ENCODE peak calls at places on chromosomes 12 and 14, in four cellular contexts. One of them, this sample, is unnamed. For H3K4me1 and H3K27me3, the result is how much of the 10 kb centered on the place peaks cover.

GRCh38 chr12:18753481-18754117 is 15.7 kb downstream of the CAPZA3 start:
- DNase-seq in tibial nerve: no peak
- DNase-seq in effector memory CD4-positive, alpha-beta T cell: no peak
- DNase-seq in Peyer's patch: no peak
- DNase-seq in this sample: no peak

GRCh38 chr12:106227641-106228319 is 20.0 kb downstream of the CKAP4 start:
- DNase-seq in tibial nerve: no peak
- DNase-seq in effector memory CD4-positive, alpha-beta T cell: peak
- DNase-seq in Peyer's patch: no peak
- DNase-seq in this sample: peak

GRCh38 chr12:80939231-80939950 is 1.7 kb upstream of the LIN7A start:
- DNase-seq in Peyer's patch: no peak
- DNase-seq in tibial nerve: no peak
- DNase-seq in effector memory CD4-positive, alpha-beta T cell: no peak
- DNase-seq in this sample: no peak

GRCh38 chr12:95143784-95144205 is 70.4 kb upstream of the NR2C1 start:
- DNase-seq in Peyer's patch: no peak
- DNase-seq in effector memory CD4-positive, alpha-beta T cell: no peak
- DNase-seq in tibial nerve: no peak
- DNase-seq in this sample: no peak

GRCh38 chr14:89391123-89391522 is 25.9 kb downstream of the FOXN3 start:
- DNase-seq in Peyer's patch: no peak
- DNase-seq in tibial nerve: no peak
- DNase-seq in effector memory CD4-positive, alpha-beta T cell: no peak
- DNase-seq in this sample: no peak

GRCh38 chr12:110908377-110909136 is 11.8 kb downstream of the MYL2 start:
- DNase-seq in tibial nerve: no peak
- DNase-seq in Peyer's patch: no peak
- DNase-seq in effector memory CD4-positive, alpha-beta T cell: no peak
- DNase-seq in this sample: no peak

GRCh38 chr14:101824339-101824727 is 62.8 kb downstream of the PPP2R5C start:
- DNase-seq in Peyer's patch: no peak
- DNase-seq in tibial nerve: no peak
- DNase-seq in effector memory CD4-positive, alpha-beta T cell: no peak
- DNase-seq in this sample: no peak

GRCh38 chr12:67427336-67427735 is 158.2 kb downstream of the CAND1 start:
- DNase-seq in effector memory CD4-positive, alpha-beta T cell: no peak
- DNase-seq in tibial nerve: no peak
- DNase-seq in Peyer's patch: no peak
- DNase-seq in this sample: no peak

GRCh38 chr12:51025182-51025747 is 919 bp downstream of the SLC11A2 start:
- DNase-seq in tibial nerve: no peak
- DNase-seq in Peyer's patch: no peak
- DNase-seq in effector memory CD4-positive, alpha-beta T cell: no peak
- DNase-seq in this sample: no peak

GRCh38 chr12:6915023-6915788 is 826 bp downstream of the ENO2 start:
- DNase-seq in effector memory CD4-positive, alpha-beta T cell: no peak
- DNase-seq in Peyer's patch: no peak
- DNase-seq in tibial nerve: peak
- DNase-seq in this sample: no peak

GRCh38 chr12:12974211-12974610 is 22.2 kb upstream of the GPRC5D start:
- DNase-seq in Peyer's patch: no peak
- DNase-seq in effector memory CD4-positive, alpha-beta T cell: no peak
- DNase-seq in tibial nerve: no peak
- DNase-seq in this sample: no peak

GRCh38 chr14:104545151-104545931 is 34.2 kb upstream of the C14orf180 start:
- DNase-seq in Peyer's patch: peak
- DNase-seq in tibial nerve: no peak
- DNase-seq in effector memory CD4-positive, alpha-beta T cell: no peak
- DNase-seq in this sample: no peak

GRCh38 chr12:111785651-111786050 is 18.9 kb downstream of the ALDH2 start:
- DNase-seq in tibial nerve: no peak
- DNase-seq in Peyer's patch: no peak
- DNase-seq in effector memory CD4-positive, alpha-beta T cell: no peak
- DNase-seq in this sample: no peak

GRCh38 chr12:66661357-66661756 is 17.5 kb downstream of the GRIP1 start:
- DNase-seq in tibial nerve: no peak
- DNase-seq in effector memory CD4-positive, alpha-beta T cell: no peak
- DNase-seq in Peyer's patch: no peak
- DNase-seq in this sample: no peak

GRCh38 chr14:95609398-95609990 is 74.6 kb downstream of the GLRX5 start:
- DNase-seq in tibial nerve: no peak
- DNase-seq in Peyer's patch: no peak
- DNase-seq in effector memory CD4-positive, alpha-beta T cell: no peak
- DNase-seq in this sample: no peak

GRCh38 chr14:51242545-51243490 is 2.8 kb downstream of the TMX1 start:
- DNase-seq in effector memory CD4-positive, alpha-beta T cell: no peak
- DNase-seq in Peyer's patch: no peak
- DNase-seq in tibial nerve: no peak
- DNase-seq in this sample: no peak

GRCh38 chr14:102096569-102097188 is 9.8 kb upstream of the HSP90AA1 start:
- DNase-seq in effector memory CD4-positive, alpha-beta T cell: peak
- DNase-seq in tibial nerve: peak
- DNase-seq in Peyer's patch: peak
- DNase-seq in this sample: peak

GRCh38 chr12:109875572-109876131 is 4.7 kb downstream of the GLTP start:
- DNase-seq in Peyer's patch: peak
- DNase-seq in effector memory CD4-positive, alpha-beta T cell: no peak
- DNase-seq in tibial nerve: no peak
- DNase-seq in this sample: no peak

GRCh38 chr12:31859232-31859977 is 99.8 kb upstream of the RESF1 start:
- DNase-seq in tibial nerve: no peak
- DNase-seq in Peyer's patch: no peak
- DNase-seq in effector memory CD4-positive, alpha-beta T cell: no peak
- DNase-seq in this sample: no peak

GRCh38 chr14:23023500-23024152 is 11.1 kb downstream of the PSMB5 start:
- DNase-seq in tibial nerve: no peak
- DNase-seq in Peyer's patch: no peak
- DNase-seq in effector memory CD4-positive, alpha-beta T cell: no peak
- DNase-seq in this sample: no peak

GRCh38 chr12:120264511-120265202 is 873 bp downstream of the PXN start:
- DNase-seq in Peyer's patch: no peak
- DNase-seq in tibial nerve: no peak
- DNase-seq in effector memory CD4-positive, alpha-beta T cell: no peak
- DNase-seq in this sample: no peak

GRCh38 chr12:41250748-41251147 is 62.6 kb downstream of the PDZRN4 start:
- DNase-seq in Peyer's patch: no peak
- DNase-seq in tibial nerve: peak
- DNase-seq in effector memory CD4-positive, alpha-beta T cell: no peak
- DNase-seq in this sample: no peak

GRCh38 chr12:104551313-104551931 is 94.7 kb downstream of the CHST11 start:
- DNase-seq in effector memory CD4-positive, alpha-beta T cell: no peak
- DNase-seq in tibial nerve: no peak
- DNase-seq in Peyer's patch: no peak
- DNase-seq in this sample: no peak

GRCh38 chr12:116384629-116385485 is 107.4 kb upstream of the MED13L start:
- DNase-seq in effector memory CD4-positive, alpha-beta T cell: no peak
- DNase-seq in Peyer's patch: no peak
- DNase-seq in tibial nerve: no peak
- DNase-seq in this sample: no peak

DNA sequence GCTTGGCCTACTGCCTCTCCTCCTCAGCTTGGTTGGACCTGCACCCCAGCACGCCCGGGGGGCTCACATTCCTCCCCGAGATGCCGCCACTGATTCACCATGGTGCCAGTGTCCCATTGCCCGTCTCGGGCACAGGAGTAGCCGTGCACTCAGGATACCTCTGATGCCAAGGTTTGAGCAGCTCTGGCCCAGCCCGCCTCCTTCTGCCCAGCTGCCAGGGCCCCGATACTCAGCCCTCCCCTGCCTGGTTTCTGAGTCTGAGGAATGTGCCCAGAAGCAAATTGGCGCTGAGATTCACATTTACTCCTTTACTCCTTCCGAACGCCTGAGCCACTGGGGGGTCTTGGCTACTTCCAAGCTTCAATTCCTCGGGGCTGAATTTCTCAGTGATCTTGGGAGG is 63.5 kb downstream of the NINJ2 start:
- DNase-seq in Peyer's patch: no peak
- DNase-seq in effector memory CD4-positive, alpha-beta T cell: no peak
- DNase-seq in tibial nerve: no peak
- DNase-seq in this sample: no peak
- H3K27ac ChIP-seq in Peyer's patch: no peak
- H3K27ac ChIP-seq in effector memory CD4-positive, alpha-beta T cell: no peak
- H3K27ac ChIP-seq in tibial nerve: no peak
- H3K27ac ChIP-seq in this sample: no peak

GRCh38 chr12:122978507-122978955 is 1.9 kb upstream of the ARL6IP4 start:
- DNase-seq in Peyer's patch: no peak
- DNase-seq in effector memory CD4-positive, alpha-beta T cell: no peak
- DNase-seq in tibial nerve: no peak
- DNase-seq in this sample: no peak
- H3K4me1 ChIP-seq in Peyer's patch: half or more
- H3K4me1 ChIP-seq in effector memory CD4-positive, alpha-beta T cell: under half
- H3K4me1 ChIP-seq in tibial nerve: under half
- H3K4me1 ChIP-seq in this sample: under half

GRCh38 chr12:5101686-5102085 is 58.0 kb downstream of the KCNA5 start:
- DNase-seq in Peyer's patch: no peak
- DNase-seq in tibial nerve: no peak
- DNase-seq in effector memory CD4-positive, alpha-beta T cell: no peak
- DNase-seq in this sample: no peak
- H3K27me3 ChIP-seq in Peyer's patch: under half
- H3K27me3 ChIP-seq in tibial nerve: under half
- H3K27me3 ChIP-seq in effector memory CD4-positive, alpha-beta T cell: under half
- H3K27me3 ChIP-seq in this sample: under half

GRCh38 chr12:45416161-45416560 is 200.3 kb downstream of the ANO6 start:
- DNase-seq in tibial nerve: no peak
- DNase-seq in effector memory CD4-positive, alpha-beta T cell: no peak
- DNase-seq in Peyer's patch: no peak
- DNase-seq in this sample: no peak

GRCh38 chr12:45423931-45424330 is 208.0 kb downstream of the ANO6 start:
- DNase-seq in effector memory CD4-positive, alpha-beta T cell: no peak
- DNase-seq in tibial nerve: no peak
- DNase-seq in Peyer's patch: no peak
- DNase-seq in this sample: no peak

GRCh38 chr12:45415393-45415817 is 199.5 kb downstream of the ANO6 start:
- DNase-seq in Peyer's patch: no peak
- DNase-seq in tibial nerve: peak
- DNase-seq in effector memory CD4-positive, alpha-beta T cell: no peak
- DNase-seq in this sample: no peak

GRCh38 chr12:45421736-45422135 is 205.8 kb downstream of the ANO6 start:
- DNase-seq in tibial nerve: no peak
- DNase-seq in effector memory CD4-positive, alpha-beta T cell: no peak
- DNase-seq in Peyer's patch: no peak
- DNase-seq in this sample: no peak

DNA sequence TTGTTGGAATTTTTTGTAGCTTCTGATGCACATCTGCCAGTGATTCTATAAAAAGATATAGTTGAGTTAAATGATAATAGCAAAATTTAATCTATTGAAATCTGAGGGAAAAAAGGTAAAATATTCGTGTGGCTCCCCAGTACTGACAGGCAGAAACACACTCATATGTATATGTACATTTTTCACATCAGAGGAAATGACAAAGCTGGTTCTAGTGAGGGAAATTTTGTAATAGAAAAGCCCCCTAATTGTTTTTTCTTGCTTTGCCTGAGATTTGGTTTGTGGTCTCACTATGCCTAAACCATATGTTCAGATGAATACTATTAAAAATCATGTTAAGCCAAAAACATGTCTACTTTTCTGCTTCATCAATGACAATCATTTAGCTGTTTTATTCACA is 203.4 kb downstream of the ANO6 start:
- DNase-seq in tibial nerve: no peak
- DNase-seq in effector memory CD4-positive, alpha-beta T cell: no peak
- DNase-seq in Peyer's patch: no peak
- DNase-seq in this sample: no peak
- H3K27ac ChIP-seq in tibial nerve: no peak
- H3K27ac ChIP-seq in effector memory CD4-positive, alpha-beta T cell: no peak
- H3K27ac ChIP-seq in Peyer's patch: no peak
- H3K27ac ChIP-seq in this sample: no peak

GRCh38 chr14:68544150-68544892 is 248.5 kb downstream of the ZFP36L1 start:
- DNase-seq in Peyer's patch: no peak
- DNase-seq in effector memory CD4-positive, alpha-beta T cell: no peak
- DNase-seq in tibial nerve: peak
- DNase-seq in this sample: peak
- H3K4me1 ChIP-seq in Peyer's patch: under half
- H3K4me1 ChIP-seq in effector memory CD4-positive, alpha-beta T cell: under half
- H3K4me1 ChIP-seq in tibial nerve: under half
- H3K4me1 ChIP-seq in this sample: under half

GRCh38 chr12:48008950-48009349 is 4.7 kb upstream of the COL2A1 start:
- DNase-seq in tibial nerve: no peak
- DNase-seq in effector memory CD4-positive, alpha-beta T cell: no peak
- DNase-seq in Peyer's patch: no peak
- DNase-seq in this sample: no peak
- H3K27me3 ChIP-seq in tibial nerve: under half
- H3K27me3 ChIP-seq in effector memory CD4-positive, alpha-beta T cell: under half
- H3K27me3 ChIP-seq in Peyer's patch: under half
- H3K27me3 ChIP-seq in this sample: under half

GRCh38 chr14:69711065-69711464 is 55.9 kb upstream of the SRSF5 start:
- DNase-seq in Peyer's patch: peak
- DNase-seq in effector memory CD4-positive, alpha-beta T cell: no peak
- DNase-seq in tibial nerve: no peak
- DNase-seq in this sample: no peak
- H3K27ac ChIP-seq in Peyer's patch: peak
- H3K27ac ChIP-seq in effector memory CD4-positive, alpha-beta T cell: no peak
- H3K27ac ChIP-seq in tibial nerve: peak
- H3K27ac ChIP-seq in this sample: no peak

GRCh38 chr12:57602544-57602943 is 2.1 kb upstream of the DTX3 start:
- DNase-seq in tibial nerve: no peak
- DNase-seq in effector memory CD4-positive, alpha-beta T cell: no peak
- DNase-seq in Peyer's patch: no peak
- DNase-seq in this sample: no peak

GRCh38 chr12:57604454-57605307 is at the start of gene DTX3:
- DNase-seq in Peyer's patch: no peak
- DNase-seq in effector memory CD4-positive, alpha-beta T cell: no peak
- DNase-seq in tibial nerve: peak
- DNase-seq in this sample: no peak

GRCh38 chr12:57605308-57606015 is 838 bp downstream of the DTX3 start:
- DNase-seq in Peyer's patch: no peak
- DNase-seq in tibial nerve: no peak
- DNase-seq in effector memory CD4-positive, alpha-beta T cell: no peak
- DNase-seq in this sample: no peak

GRCh38 chr12:57603323-57603722 is 1.3 kb upstream of the DTX3 start:
- DNase-seq in Peyer's patch: no peak
- DNase-seq in effector memory CD4-positive, alpha-beta T cell: no peak
- DNase-seq in tibial nerve: no peak
- DNase-seq in this sample: no peak

GRCh38 chr12:57603758-57604453 is 718 bp upstream of the DTX3 start:
- DNase-seq in tibial nerve: peak
- DNase-seq in Peyer's patch: no peak
- DNase-seq in effector memory CD4-positive, alpha-beta T cell: no peak
- DNase-seq in this sample: no peak
- H3K4me1 ChIP-seq in tibial nerve: under half
- H3K4me1 ChIP-seq in Peyer's patch: under half
- H3K4me1 ChIP-seq in effector memory CD4-positive, alpha-beta T cell: under half
- H3K4me1 ChIP-seq in this sample: under half